ENCODE peak calls at places on chromosomes 4 and X, in four cellular contexts. C, N, W and D are unnamed samples.
A peak's percentile ranks its signal among the peaks of the same experiment; 100 is the strongest.

GRCh38 chr4:105241456-105241855 is 94.8 kb downstream of the TET2 start:
- DNase-seq in C (no peak), N (no peak), W (no peak), D (no peak)

GRCh38 chr4:6469898-6470501 is 2.4 kb downstream of the PPP2R2C start:
- DNase-seq in C (no peak), N (no peak), W (no peak), D (no peak)

GRCh38 chr4:4549534-4549933 is 7.7 kb upstream of the STX18 start:
- DNase-seq in C (no peak), N (no peak), W (no peak), D (no peak)

GRCh38 chrX:74493806-74494205 is 72.5 kb downstream of the SLC16A2 start:
- DNase-seq in C (no peak), N (no peak), W (no peak), D (no peak)

GRCh38 chr4:121243476-121243875 is 79.4 kb upstream of the TNIP3 start:
- DNase-seq in C (no peak), N (no peak), W (no peak), D (no peak)

GRCh38 chr4:59612235-59612634 is 1587.9 kb upstream of the ADGRL3 start:
- DNase-seq in C (no peak), N (no peak), W (no peak), D (no peak)

GRCh38 chrX:20742106-20742505 is 475.4 kb upstream of the RPS6KA3 start:
- DNase-seq in C (no peak), N (no peak), W (no peak), D (peak; percentile 5)

GRCh38 chr4:88451205-88451604 is 5.7 kb upstream of the HERC5 start:
- DNase-seq in C (no peak), N (no peak), W (no peak), D (no peak)

GRCh38 chrX:131747173-131747572 is 203.3 kb downstream of the OR13H1 start:
- DNase-seq in C (no peak), N (no peak), W (peak; percentile 98), D (peak; percentile 39)

GRCh38 chr4:101284546-101284945 is 62.8 kb downstream of the PPP3CA start:
- DNase-seq in C (no peak), N (no peak), W (no peak), D (no peak)

GRCh38 chrX:133698298-133698697 is 283.0 kb upstream of the GPC4 start:
- DNase-seq in C (no peak), N (no peak), W (no peak), D (peak; percentile 10)

GRCh38 chr4:188299161-188299560 is 159.9 kb downstream of the TRIML1 start:
- DNase-seq in C (no peak), N (no peak), W (no peak), D (no peak)
- TF ChIP-seq NFIC in C (no peak), N (no peak), W (no peak), D (no peak)

GRCh38 chr4:148982200-148982599 is 540.0 kb upstream of the NR3C2 start:
- DNase-seq in C (no peak), N (no peak), W (no peak), D (no peak)

GRCh38 chr4:148986951-148987350 is 544.7 kb upstream of the NR3C2 start:
- DNase-seq in C (no peak), N (no peak), W (no peak), D (no peak)

GRCh38 chr4:148980782-148981181 is 538.6 kb upstream of the NR3C2 start:
- DNase-seq in C (no peak), N (no peak), W (no peak), D (no peak)

GRCh38 chr4:148984951-148985350 is 542.7 kb upstream of the NR3C2 start:
- DNase-seq in C (no peak), N (no peak), W (no peak), D (no peak)
- TF ChIP-seq ZBTB33 in C (no peak), N (no peak), W (no peak), D (no peak)

GRCh38 chrX:13647709-13648212 is 5.2 kb upstream of the TCEANC start:
- DNase-seq in C (peak; percentile 78), N (peak; percentile 72), W (no peak), D (no peak)

GRCh38 chrX:13650318-13650717 is 2.6 kb upstream of the TCEANC start:
- DNase-seq in C (no peak), N (no peak), W (no peak), D (no peak)

GRCh38 chrX:13645464-13646153 is 7.3 kb upstream of the TCEANC start:
- DNase-seq in C (no peak), N (no peak), W (no peak), D (no peak)

GRCh38 chrX:13649823-13650222 is 3.1 kb upstream of the TCEANC start:
- DNase-seq in C (no peak), N (no peak), W (no peak), D (no peak)

DNA sequence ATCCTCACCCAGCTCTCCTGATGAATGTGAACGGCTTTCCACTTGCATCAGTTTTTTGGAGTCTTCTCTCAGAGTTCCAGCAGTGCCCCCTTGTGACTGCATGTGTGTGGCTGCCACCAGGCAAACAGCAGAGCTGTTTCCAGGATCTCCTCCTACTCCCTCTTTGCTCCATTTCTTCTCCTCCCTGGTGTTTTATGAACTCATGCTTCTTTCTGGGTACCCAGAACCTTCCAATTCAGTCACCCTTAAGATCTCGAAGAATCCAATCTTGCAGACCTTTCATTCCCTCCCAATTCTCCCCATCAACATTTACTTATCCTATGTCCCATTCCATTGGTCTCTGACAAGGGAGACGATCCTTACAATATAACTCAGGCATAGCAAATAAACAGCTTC is 6.8 kb upstream of the TCEANC start:
- DNase-seq in C (peak; percentile 30), N (peak; percentile 22), W (no peak), D (peak; percentile 40)
- TF ChIP-seq NFIC in C (no peak), N (peak; percentile 33), W (no peak), D (no peak)

DNA sequence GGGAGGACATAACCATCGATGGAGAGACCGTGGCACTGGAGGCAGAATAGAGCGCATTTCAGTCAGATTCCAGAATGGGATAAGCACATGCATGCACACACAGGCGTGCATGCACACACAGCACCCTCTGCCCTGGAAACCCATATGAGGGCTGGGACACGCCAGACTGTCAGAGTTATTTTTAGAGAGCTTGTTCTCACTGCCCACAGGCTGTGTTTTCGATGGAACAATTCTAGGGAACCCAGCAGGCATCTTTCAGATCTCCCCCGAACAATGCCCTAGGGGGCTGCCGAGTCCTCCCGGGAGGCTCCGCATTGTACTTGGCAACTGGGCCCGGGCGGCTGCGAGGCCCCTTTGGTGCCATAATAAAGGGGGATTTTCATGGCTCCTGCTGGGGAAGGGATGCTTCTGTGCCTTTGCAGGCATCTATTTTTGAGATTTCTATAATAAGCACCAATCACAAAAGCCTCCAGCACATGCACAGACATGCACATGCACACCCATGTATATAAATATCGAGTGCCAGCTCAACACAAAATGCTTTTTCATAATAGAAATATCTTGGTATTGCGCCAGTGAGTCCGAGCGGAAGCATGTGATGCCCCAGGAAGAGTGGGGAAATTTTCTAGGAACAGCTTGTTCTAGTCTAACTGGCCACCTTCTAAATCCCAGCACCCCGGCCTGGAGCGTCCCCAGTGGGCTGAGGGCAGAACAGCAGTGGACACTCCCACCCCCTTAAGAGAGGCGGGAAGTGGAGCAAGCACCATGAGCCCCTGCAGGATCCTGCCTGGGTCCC is 88.6 kb downstream of the PHKA2 start:
- DNase-seq in C (no peak), N (no peak), W (no peak), D (peak; percentile 49)
- TF ChIP-seq ZBTB33 in C (no peak), N (no peak), W (no peak), D (no peak)

GRCh38 chr4:90084277-90084966 is 42.8 kb upstream of the CCSER1 start:
- DNase-seq in C (no peak), N (no peak), W (no peak), D (no peak)
- TF ChIP-seq NFIC in C (no peak), N (no peak), W (no peak), D (no peak)

GRCh38 chr4:76950052-76950845 is 697 bp downstream of the SEPTIN11 start:
- DNase-seq in C (peak; percentile 25), N (peak; percentile 59), W (no peak), D (peak; percentile 76)

GRCh38 chr4:76949293-76950051 is at the start of gene SEPTIN11:
- DNase-seq in C (peak; percentile 85), N (peak; percentile 92), W (peak; percentile 55), D (peak; percentile 97)

GRCh38 chr4:76952071-76952470 is 2.5 kb downstream of the SEPTIN11 start:
- DNase-seq in C (no peak), N (no peak), W (no peak), D (no peak)

GRCh38 chr4:76951333-76952033 is 1.9 kb downstream of the SEPTIN11 start:
- DNase-seq in C (no peak), N (no peak), W (no peak), D (no peak)

DNA sequence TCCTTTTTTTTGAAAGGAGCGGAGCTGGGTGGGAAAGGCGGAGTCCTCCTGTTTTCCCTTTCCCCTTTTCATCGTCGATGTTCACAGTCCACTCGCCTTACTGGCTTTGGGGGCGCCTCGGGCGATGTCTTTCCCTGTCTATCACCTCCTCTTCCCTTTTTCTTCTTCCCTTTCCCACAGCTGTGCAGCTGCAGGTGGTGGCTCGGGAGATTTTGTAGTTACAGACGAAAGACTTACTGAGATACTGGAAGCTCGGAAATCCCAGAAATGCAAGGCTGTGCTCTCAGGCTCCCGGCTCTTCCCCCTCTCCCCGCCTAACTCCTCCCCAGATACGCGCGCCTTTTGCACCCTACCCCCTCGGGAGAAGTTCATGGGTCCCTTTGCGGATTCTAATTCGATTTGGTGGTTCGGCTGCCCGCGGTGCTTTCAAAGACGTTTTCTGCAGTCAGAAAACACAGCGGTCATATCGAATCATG is 1.3 kb downstream of the SEPTIN11 start:
- DNase-seq in C (no peak), N (no peak), W (no peak), D (peak; percentile 35)
- TF ChIP-seq ZBTB33 in C (no peak), N (no peak), W (no peak), D (no peak)

GRCh38 chr4:123673971-123674370 is 277.4 kb downstream of the SPRY1 start:
- DNase-seq in C (no peak), N (no peak), W (no peak), D (no peak)

GRCh38 chr4:123667991-123668390 is 271.4 kb downstream of the SPRY1 start:
- DNase-seq in C (no peak), N (no peak), W (no peak), D (no peak)

GRCh38 chr4:123674752-123675151 is 278.2 kb downstream of the SPRY1 start:
- DNase-seq in C (no peak), N (no peak), W (no peak), D (no peak)

GRCh38 chr4:123672987-123673386 is 276.4 kb downstream of the SPRY1 start:
- DNase-seq in C (no peak), N (no peak), W (no peak), D (no peak)

DNA sequence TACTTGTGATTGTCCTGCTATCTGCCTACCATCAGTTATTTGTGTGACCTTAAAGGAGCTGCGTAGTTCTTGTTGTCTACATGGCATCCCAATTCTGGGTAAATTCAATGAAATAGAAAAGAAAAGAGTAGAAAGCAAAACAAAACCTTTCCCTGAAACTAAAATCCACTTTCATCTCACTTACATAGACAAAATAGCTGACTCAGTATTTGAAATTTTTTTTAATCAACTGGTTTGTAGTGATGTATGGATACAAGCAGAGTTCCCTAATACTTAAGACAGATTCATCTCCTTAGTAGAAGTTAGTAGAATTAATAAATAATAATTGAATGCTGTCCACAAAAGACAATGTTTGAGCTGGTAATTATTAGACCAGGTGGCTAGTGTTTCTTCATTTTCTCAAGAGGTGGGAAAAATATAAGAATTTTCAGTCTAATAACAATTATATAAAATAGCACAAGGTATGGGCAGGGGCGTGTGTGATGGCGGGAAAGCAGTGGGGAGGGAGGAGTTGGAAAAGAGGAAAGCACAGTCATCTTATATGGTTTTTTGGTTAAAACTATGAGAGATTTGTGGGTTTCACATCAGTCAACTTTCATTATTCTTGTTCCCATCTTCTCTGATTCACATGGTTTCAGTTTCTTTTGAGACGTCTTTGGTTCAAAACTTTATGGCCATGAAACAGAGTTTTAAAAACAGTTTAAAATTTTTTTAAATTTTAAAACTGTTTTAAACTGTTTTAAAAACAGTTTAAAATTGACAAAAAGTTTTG is 275.2 kb downstream of the SPRY1 start:
- DNase-seq in C (no peak), N (no peak), W (peak; percentile 46), D (no peak)
- TF ChIP-seq NFIC in C (no peak), N (no peak), W (peak; percentile 74), D (no peak)